ENCODE peak calls at places on chromosomes 1 and 21, in six cellular contexts. O is hypothalamus, S is activated T-helper 1 cell treated with Interleukin-2 at 50 U/mL for 16 hours, E is type B pancreatic cell, Y is GM19239, F is Right ventricle myocardium superior. U is an unnamed sample.

GRCh38 chr1:33280091-33280661 is 23.9 kb downstream of the ZNF362 start:
- DNase-seq in S (no peak), O (no peak), E (no peak), Y (no peak), F (no peak), U (no peak)

GRCh38 chr1:223494926-223495645 is 101.9 kb downstream of the CCDC185 start:
- DNase-seq in O (no peak), F (no peak), S (no peak), E (no peak), Y (no peak), U (no peak)

GRCh38 chr1:178498896-178499675 is 2.3 kb upstream of the CLEC20A start:
- DNase-seq in O (no peak), S (no peak), F (no peak), Y (no peak), E (no peak), U (no peak)

GRCh38 chr1:2346691-2347408 is 44.5 kb downstream of the MORN1 start:
- DNase-seq in F (no peak), O (no peak), Y (no peak), S (no peak), E (no peak), U (no peak)

GRCh38 chr1:47506053-47506452 is 68.2 kb downstream of the FOXD2 start:
- DNase-seq in F (no peak), O (no peak), E (no peak), S (no peak), Y (no peak), U (no peak)

GRCh38 chr21:38938343-38938742 is 132.6 kb downstream of the ETS2 start:
- DNase-seq in F (no peak), Y (no peak), E (no peak), S (no peak), O (peak), U (peak)

GRCh38 chr1:155569988-155570592 is 7.5 kb upstream of the ASH1L start:
- DNase-seq in E (no peak), F (no peak), S (no peak), O (no peak), Y (no peak), U (no peak)

GRCh38 chr1:63662056-63662836 is 69.0 kb downstream of the PGM1 start:
- DNase-seq in E (no peak), S (no peak), Y (no peak), O (no peak), F (peak), U (no peak)

GRCh38 chr1:156987715-156988114 is 57.8 kb downstream of the ARHGEF11 start:
- DNase-seq in O (no peak), Y (no peak), F (no peak), E (no peak), S (no peak), U (no peak)

GRCh38 chr1:23567629-23567995 is 8.3 kb upstream of the ID3 start:
- DNase-seq in Y (no peak), O (no peak), E (no peak), F (no peak), S (no peak), U (no peak)

GRCh38 chr1:19643113-19643512 is 998 bp upstream of the NBL1 start:
- DNase-seq in O (no peak), Y (no peak), F (no peak), S (no peak), E (no peak), U (no peak)